ENCODE peak calls at places on chromosomes 13 and 19, in five cellular contexts. E, S, P, W and J are unnamed samples.

GRCh38 chr13:106534844-106535551 is 464 bp downstream of the EFNB2 start:
- DNase-seq in E (no peak), S (peak), P (peak), W (no peak), J (no peak)

GRCh38 chr13:27559714-27560113 is 60.6 kb downstream of the LNX2 start:
- DNase-seq in E (no peak), S (no peak), P (no peak), W (no peak), J (no peak)

GRCh38 chr19:3056454-3057016 is 5.8 kb downstream of the TLE5 start:
- DNase-seq in E (no peak), S (no peak), P (no peak), W (peak), J (no peak)

GRCh38 chr19:50320596-50320995 is 8.6 kb downstream of the KCNC3 start:
- DNase-seq in E (no peak), S (no peak), P (no peak), W (no peak), J (no peak)

GRCh38 chr13:76014618-76015315 is 378.6 kb downstream of the LMO7 start:
- DNase-seq in E (no peak), S (no peak), P (peak), W (no peak), J (no peak)

GRCh38 chr13:60721063-60721462 is 324.0 kb downstream of the TDRD3 start:
- DNase-seq in E (no peak), S (no peak), P (no peak), W (no peak), J (no peak)

GRCh38 chr19:6132482-6132881 is 3.0 kb upstream of the ACSBG2 start:
- DNase-seq in E (no peak), S (no peak), P (no peak), W (no peak), J (no peak)

GRCh38 chr13:109401307-109401706 is 385.1 kb downstream of the IRS2 start:
- DNase-seq in E (no peak), S (no peak), P (no peak), W (no peak), J (no peak)

GRCh38 chr13:27022571-27023311 is 148.9 kb downstream of the USP12 start:
- DNase-seq in E (peak), S (no peak), P (peak), W (peak), J (no peak)

GRCh38 chr13:50451609-50452008 is 391.9 kb downstream of the DLEU7 start:
- DNase-seq in E (no peak), S (no peak), P (no peak), W (no peak), J (no peak)

GRCh38 chr19:53132231-53132991 is at the start of gene ZNF415:
- DNase-seq in E (peak), S (no peak), P (peak), W (no peak), J (peak)
- H3K4me3 ChIP-seq in E (peak), S (peak), P (peak), W (no peak), J (peak)

DNA sequence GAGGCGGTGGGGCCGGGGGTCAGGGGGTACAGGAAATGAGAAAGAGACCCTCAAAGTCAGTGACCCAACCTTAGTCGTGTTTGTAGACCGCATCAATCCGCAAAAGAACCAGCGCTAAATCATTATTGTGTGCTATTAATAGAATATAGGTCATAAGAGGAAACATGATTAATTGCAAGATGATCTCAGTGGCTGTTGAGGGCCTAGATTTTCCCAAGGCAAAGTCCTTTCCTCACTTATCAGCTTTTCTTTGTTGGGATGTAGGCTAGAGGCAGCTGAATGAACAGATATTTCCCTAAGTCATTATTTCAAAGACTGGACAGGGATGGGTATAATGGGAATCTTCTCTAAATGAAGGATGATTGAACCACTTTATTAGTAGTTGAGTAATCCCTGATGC is 116.2 kb downstream of the SIPA1L3 start:
- DNase-seq in E (no peak), S (no peak), P (peak), W (no peak), J (no peak)
- H3K4me3 ChIP-seq in E (no peak), S (no peak), P (no peak), W (no peak), J (no peak)

GRCh38 chr19:42386974-42387707 is 3.0 kb downstream of the CNFN start:
- DNase-seq in E (no peak), S (peak), P (peak), W (peak), J (no peak)
- H3K4me3 ChIP-seq in E (peak), S (no peak), P (peak), W (peak), J (peak)

GRCh38 chr13:80340643-80341097 is 256 bp downstream of the SPRY2 start:
- DNase-seq in E (no peak), S (no peak), P (peak), W (peak), J (no peak)

GRCh38 chr13:80337706-80338105 is 3.2 kb downstream of the SPRY2 start:
- DNase-seq in E (no peak), S (no peak), P (peak), W (no peak), J (no peak)

GRCh38 chr13:80339578-80339840 is 1.4 kb downstream of the SPRY2 start:
- DNase-seq in E (no peak), S (no peak), P (peak), W (no peak), J (no peak)

GRCh38 chr13:80339841-80340642 is 884 bp downstream of the SPRY2 start:
- DNase-seq in E (no peak), S (no peak), P (peak), W (peak), J (no peak)

DNA sequence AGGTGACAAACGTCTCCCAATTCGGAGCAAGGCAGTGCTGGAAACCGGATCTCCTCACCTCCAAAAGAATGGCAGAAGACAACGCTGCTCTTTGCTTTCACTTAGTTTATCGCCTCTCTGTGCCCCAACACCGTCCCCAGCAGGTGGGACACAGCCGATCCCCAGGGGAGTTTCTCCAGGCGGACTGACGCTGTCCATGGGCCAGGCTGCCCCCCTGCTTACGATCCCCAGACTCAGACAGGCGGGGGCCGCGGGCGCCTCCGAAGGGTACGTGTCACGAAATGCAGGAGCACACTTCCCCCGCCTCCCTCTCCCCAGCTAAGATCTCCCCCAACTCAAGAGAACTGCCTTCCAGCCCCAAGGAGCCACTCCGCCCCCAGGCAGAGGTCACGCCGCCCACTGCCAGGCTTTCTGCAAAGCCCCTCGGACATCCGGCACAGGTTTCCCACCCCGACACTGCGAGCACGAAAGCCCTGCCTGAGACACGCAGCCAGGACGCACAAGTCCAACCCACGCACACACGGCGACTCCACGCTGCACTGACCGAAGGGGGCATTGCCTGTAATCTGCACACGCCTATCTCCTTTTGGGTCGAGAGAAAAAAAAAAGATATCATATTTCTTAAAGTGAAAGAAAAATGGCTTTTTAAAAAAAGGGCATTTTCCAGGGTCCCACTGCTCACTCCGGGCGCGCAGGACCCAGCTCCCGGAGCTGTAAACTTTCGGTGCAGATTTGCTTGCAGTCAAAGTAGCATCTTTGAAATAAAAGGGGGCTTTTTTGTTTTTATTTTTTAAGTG is 1.9 kb downstream of the SPRY2 start:
- DNase-seq in E (peak), S (no peak), P (peak), W (peak), J (no peak)
- H3K4me3 ChIP-seq in E (peak), S (no peak), P (peak), W (peak), J (peak)

GRCh38 chr13:112773601-112774447 is 84.0 kb downstream of the ATP11A start:
- DNase-seq in E (no peak), S (no peak), P (no peak), W (no peak), J (no peak)

GRCh38 chr13:112775791-112776279 is 86.0 kb downstream of the ATP11A start:
- DNase-seq in E (no peak), S (no peak), P (no peak), W (no peak), J (no peak)

GRCh38 chr13:112774829-112775565 is 85.2 kb downstream of the ATP11A start:
- DNase-seq in E (no peak), S (no peak), P (no peak), W (no peak), J (no peak)

GRCh38 chr13:112772929-112773328 is 83.1 kb downstream of the ATP11A start:
- DNase-seq in E (no peak), S (no peak), P (no peak), W (no peak), J (no peak)

DNA sequence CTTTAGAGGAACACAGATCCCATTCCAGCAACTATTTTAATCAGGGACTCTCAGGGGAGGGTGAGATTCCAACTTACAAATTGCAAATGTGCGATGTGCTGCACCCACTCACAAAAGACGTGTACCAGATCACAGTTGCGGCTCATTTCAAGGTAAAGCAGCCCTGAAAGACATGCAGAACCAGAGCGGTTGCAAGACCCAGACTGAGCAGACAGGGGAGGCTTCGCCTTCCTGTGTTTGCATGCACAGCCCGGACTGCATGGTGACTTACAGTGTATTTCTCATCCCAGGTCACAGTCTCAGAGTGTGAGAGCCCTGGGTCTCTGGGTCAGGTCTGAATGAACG is 84.6 kb downstream of the ATP11A start:
- DNase-seq in E (no peak), S (no peak), P (no peak), W (no peak), J (no peak)
- H3K4me3 ChIP-seq in E (no peak), S (no peak), P (no peak), W (no peak), J (no peak)